ENCODE peak calls at places on chromosome 6, in nine cellular contexts. I is H1, N is spleen, O is HepG2, L is GM12878, D is stomach, A is Panc1, U is SK-N-SH, V is transverse colon. R is an unnamed sample. For H3K36me3, the result is how much of the 10 kb centered on the place peaks cover.

GRCh38 chr6:90183587-90184333 is 112.9 kb downstream of the BACH2 start:
- DNase-seq in A (no peak), L (no peak), I (no peak), V (no peak), N (no peak), D (no peak), U (no peak), O (no peak), R (no peak)

GRCh38 chr6:42226251-42227143 is 8.8 kb upstream of the MRPS10 start:
- DNase-seq in D (no peak), N (no peak), O (peak), A (peak), V (peak), L (no peak), U (no peak), I (peak), R (peak)

GRCh38 chr6:149961728-149962425 is 1.9 kb upstream of the ULBP1 start:
- DNase-seq in N (no peak), D (no peak), L (no peak), U (peak), A (no peak), V (no peak), O (no peak), I (no peak), R (no peak)

GRCh38 chr6:45923831-45924391 is 91.7 kb downstream of the CLIC5 start:
- DNase-seq in D (no peak), I (no peak), V (no peak), U (no peak), N (no peak), A (no peak), O (no peak), L (no peak), R (no peak)

GRCh38 chr6:166598441-166599138 is 12.1 kb upstream of the RAMACL start:
- DNase-seq in U (no peak), I (no peak), O (no peak), N (no peak), D (no peak), L (no peak), A (no peak), V (no peak), R (no peak)

GRCh38 chr6:43081043-43081442 is 4.9 kb downstream of the PTK7 start:
- DNase-seq in V (no peak), O (no peak), A (no peak), L (no peak), N (peak), U (no peak), D (no peak), I (no peak), R (no peak)

GRCh38 chr6:82589509-82590206 is 226.0 kb downstream of the TPBG start:
- DNase-seq in U (peak), N (no peak), V (no peak), D (no peak), A (no peak), L (peak), I (peak), O (peak), R (no peak)

GRCh38 chr6:98203170-98203806 is 631.1 kb upstream of the POU3F2 start:
- DNase-seq in I (no peak), D (no peak), V (no peak), O (no peak), U (no peak), N (no peak), A (no peak), L (no peak), R (no peak)

GRCh38 chr6:7185561-7185960 is 77.8 kb downstream of the RREB1 start:
- DNase-seq in V (no peak), N (no peak), U (no peak), L (no peak), O (no peak), A (no peak), I (no peak), D (no peak), R (no peak)

GRCh38 chr6:138287144-138287955 is 69.1 kb upstream of the PBOV1 start:
- DNase-seq in L (no peak), N (peak), V (peak), U (peak), D (peak), I (no peak), O (peak), A (peak), R (peak)

GRCh38 chr6:17968081-17968518 is 19.3 kb downstream of the KIF13A start:
- DNase-seq in U (no peak), O (no peak), D (no peak), A (no peak), I (no peak), L (no peak), N (no peak), V (no peak), R (no peak)

GRCh38 chr6:14072084-14072483 is 45.5 kb upstream of the CD83 start:
- DNase-seq in N (no peak), U (no peak), A (no peak), I (no peak), V (no peak), L (no peak), D (no peak), O (no peak), R (no peak)

GRCh38 chr6:130296854-130297253 is 69.0 kb upstream of the TMEM200A start:
- DNase-seq in A (no peak), D (no peak), O (peak), I (no peak), U (no peak), L (no peak), V (no peak), N (no peak), R (no peak)

GRCh38 chr6:26175428-26176181 is 88.4 kb downstream of the HFE start:
- DNase-seq in N (no peak), D (no peak), U (no peak), L (no peak), A (no peak), V (peak), O (peak), I (no peak), R (no peak)

GRCh38 chr6:144181639-144182038 is 31.3 kb downstream of the STX11 start:
- DNase-seq in V (no peak), D (no peak), O (no peak), U (no peak), I (no peak), A (no peak), N (no peak), L (no peak), R (no peak)

GRCh38 chr6:13455604-13456003 is 31.8 kb downstream of the GFOD1 start:
- DNase-seq in O (no peak), I (no peak), U (peak), A (no peak), D (no peak), L (no peak), V (no peak), N (no peak), R (no peak)

GRCh38 chr6:679282-679681 is 13.7 kb downstream of the EXOC2 start:
- DNase-seq in O (no peak), I (no peak), D (no peak), N (no peak), A (no peak), V (no peak), U (no peak), L (no peak), R (no peak)

GRCh38 chr6:14727494-14728395 is 518.1 kb upstream of the JARID2 start:
- DNase-seq in D (no peak), L (no peak), O (no peak), A (no peak), V (no peak), I (no peak), N (no peak), U (no peak), R (no peak)

GRCh38 chr6:144217797-144218196 is 67.3 kb upstream of the UTRN start:
- DNase-seq in U (no peak), N (no peak), D (no peak), O (no peak), A (no peak), V (no peak), I (no peak), L (no peak), R (no peak)

GRCh38 chr6:138726066-138727060 is 47.2 kb upstream of the CCDC28A start:
- DNase-seq in O (no peak), I (no peak), A (no peak), L (no peak), U (no peak), N (no peak), D (no peak), V (no peak), R (no peak)

GRCh38 chr6:84773431-84774173 is 9.2 kb upstream of the TBX18 start:
- DNase-seq in U (peak), L (no peak), V (no peak), O (no peak), A (no peak), I (no peak), N (peak), D (no peak), R (no peak)

GRCh38 chr6:3409699-3410384 is 47.0 kb downstream of the SLC22A23 start:
- DNase-seq in D (peak), N (no peak), V (peak), A (no peak), L (no peak), O (peak), I (no peak), U (no peak), R (peak)

GRCh38 chr6:1554241-1554880 is 55.4 kb upstream of the FOXC1 start:
- DNase-seq in A (no peak), O (no peak), N (no peak), L (peak), D (no peak), V (no peak), I (no peak), U (no peak), R (no peak)

GRCh38 chr6:108850669-108851467 is 2.6 kb downstream of the ARMC2 start:
- DNase-seq in N (peak), U (no peak), I (no peak), V (no peak), A (no peak), O (peak), L (no peak), D (no peak), R (no peak)

GRCh38 chr6:195861-196360 is 96.4 kb upstream of the DUSP22 start:
- DNase-seq in A (no peak), I (no peak), D (no peak), O (no peak), V (no peak), U (no peak), L (no peak), N (no peak), R (no peak)

GRCh38 chr6:8193541-8193940 is 91.2 kb upstream of the EEF1E1 start:
- DNase-seq in A (no peak), I (no peak), D (no peak), L (no peak), O (no peak), V (no peak), U (no peak), N (no peak), R (no peak)

GRCh38 chr6:152240436-152240835 is 396.7 kb downstream of the SYNE1 start:
- DNase-seq in U (no peak), A (no peak), I (no peak), L (no peak), V (no peak), N (no peak), O (no peak), D (no peak), R (no peak)

GRCh38 chr6:152232494-152233151 is 404.5 kb downstream of the SYNE1 start:
- DNase-seq in A (no peak), V (no peak), N (no peak), L (no peak), D (no peak), I (no peak), U (peak), O (peak), R (no peak)

GRCh38 chr6:152233547-152234320 is 403.4 kb downstream of the SYNE1 start:
- DNase-seq in V (no peak), D (no peak), A (no peak), U (no peak), L (no peak), I (no peak), O (no peak), N (no peak), R (no peak)

GRCh38 chr6:152240983-152241766 is 396.0 kb downstream of the SYNE1 start:
- DNase-seq in U (no peak), N (no peak), L (no peak), D (no peak), A (no peak), O (peak), V (no peak), I (no peak), R (no peak)

GRCh38 chr6:152236370-152237097 is 400.6 kb downstream of the SYNE1 start:
- DNase-seq in A (no peak), I (no peak), L (no peak), N (no peak), O (no peak), V (no peak), U (no peak), D (no peak), R (no peak)
- H3K36me3 ChIP-seq in A (under half), I (under half), L (under half), N (half or more), O (under half), V (under half), U (half or more), D (half or more), R (under half)

GRCh38 chr6:142746524-142746923 is 198.5 kb downstream of the HIVEP2 start:
- DNase-seq in U (peak), A (no peak), O (peak), L (no peak), N (no peak), I (no peak), V (no peak), D (no peak), R (no peak)

GRCh38 chr6:142740449-142740848 is 204.5 kb downstream of the HIVEP2 start:
- DNase-seq in U (no peak), N (no peak), D (no peak), V (no peak), L (no peak), I (no peak), A (no peak), O (no peak), R (no peak)

GRCh38 chr6:142749556-142749955 is 195.4 kb downstream of the HIVEP2 start:
- DNase-seq in A (no peak), D (no peak), N (no peak), I (no peak), U (no peak), V (no peak), O (no peak), L (no peak), R (no peak)

GRCh38 chr6:142744836-142745235 is 200.1 kb downstream of the HIVEP2 start:
- DNase-seq in O (no peak), I (no peak), L (no peak), U (no peak), N (no peak), A (no peak), V (no peak), D (no peak), R (no peak)
- TF ChIP-seq POLR2AphosphoS5 in O (no peak), I (no peak), L (no peak), U (no peak), N (no peak), A (no peak), V (no peak), D (no peak), R (no peak)

DNA sequence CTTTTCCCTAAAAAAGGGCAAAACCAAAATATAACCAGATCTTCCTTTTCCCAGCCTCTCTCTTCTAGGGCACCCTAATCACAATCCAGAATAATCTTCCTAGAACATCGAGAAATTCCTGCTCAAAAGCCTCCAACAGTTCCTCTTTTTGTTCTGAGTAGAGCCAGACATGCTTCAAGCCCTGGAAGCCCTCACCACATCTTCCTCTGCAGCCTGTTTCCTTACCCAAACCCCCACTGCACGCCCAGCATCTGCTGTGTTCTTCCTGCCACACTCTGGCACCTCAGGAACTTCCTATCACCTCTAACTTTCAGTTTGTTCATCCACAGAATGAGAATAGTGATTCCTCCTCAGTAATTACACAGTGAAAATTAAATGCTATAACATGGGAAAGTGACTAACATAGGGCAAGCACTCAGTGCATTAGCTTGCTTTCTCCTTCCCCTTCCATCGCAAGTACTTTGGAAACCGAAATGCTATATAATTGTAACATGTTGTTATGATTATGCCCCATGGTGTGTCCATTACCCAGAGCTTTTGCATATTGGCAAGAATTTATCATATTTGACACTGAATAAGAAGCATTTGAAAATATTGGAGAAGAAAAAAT is 26.3 kb downstream of the C6orf89 start:
- DNase-seq in L (peak), A (no peak), O (no peak), D (no peak), N (no peak), U (no peak), V (no peak), I (no peak), R (no peak)
- H3K27ac ChIP-seq in L (peak), A (peak), O (no peak), D (no peak), N (peak), U (peak), V (no peak), I (no peak), R (peak)

GRCh38 chr6:34239893-34240292 is 3.2 kb downstream of the HMGA1 start:
- DNase-seq in O (no peak), U (no peak), V (no peak), D (no peak), A (no peak), L (no peak), N (peak), I (no peak), R (no peak)

GRCh38 chr6:34239240-34239825 is 2.7 kb downstream of the HMGA1 start:
- DNase-seq in L (no peak), I (no peak), U (no peak), O (no peak), A (no peak), V (no peak), D (no peak), N (peak), R (no peak)

GRCh38 chr6:34237316-34237721 is 646 bp downstream of the HMGA1 start:
- DNase-seq in L (no peak), V (no peak), N (no peak), A (no peak), O (no peak), D (no peak), U (peak), I (no peak), R (no peak)

GRCh38 chr6:34237722-34238506 is 1.2 kb downstream of the HMGA1 start:
- DNase-seq in D (no peak), L (no peak), A (no peak), V (peak), N (peak), I (no peak), U (peak), O (peak), R (no peak)

GRCh38 chr6:34238507-34239239 is 2.0 kb downstream of the HMGA1 start:
- DNase-seq in D (no peak), A (no peak), U (peak), I (no peak), O (no peak), V (no peak), N (peak), L (no peak), R (no peak)
- H3K36me3 ChIP-seq in D (under half), A (under half), U (under half), I (under half), O (under half), V (under half), N (under half), L (under half), R (under half)

GRCh38 chr6:55541024-55541423 is 38.0 kb downstream of the HMGCLL1 start:
- DNase-seq in U (no peak), O (no peak), L (no peak), I (no peak), N (no peak), V (no peak), D (no peak), A (no peak), R (no peak)

GRCh38 chr6:55543633-55544309 is 35.2 kb downstream of the HMGCLL1 start:
- DNase-seq in O (peak), A (no peak), D (no peak), V (no peak), I (no peak), U (no peak), L (no peak), N (no peak), R (no peak)

GRCh38 chr6:55545791-55546190 is 33.2 kb downstream of the HMGCLL1 start:
- DNase-seq in I (no peak), V (no peak), N (no peak), O (no peak), L (no peak), A (no peak), D (no peak), U (no peak), R (no peak)
- TF ChIP-seq POLR2AphosphoS5 in I (no peak), V (no peak), N (no peak), O (no peak), L (no peak), A (no peak), D (no peak), U (no peak), R (no peak)

GRCh38 chr6:37818536-37819176 is 871 bp upstream of the ZFAND3 start:
- DNase-seq in V (peak), U (peak), N (peak), O (peak), A (peak), I (peak), D (peak), L (no peak), R (peak)
- H3K27ac ChIP-seq in V (peak), U (peak), N (peak), O (peak), A (peak), I (peak), D (peak), L (peak), R (peak)

GRCh38 chr6:27478141-27478705 is 5.3 kb upstream of the ZNF184 start:
- DNase-seq in N (no peak), I (no peak), V (no peak), D (no peak), A (no peak), U (no peak), L (no peak), O (no peak), R (no peak)
- H3K36me3 ChIP-seq in N (under half), I (under half), V (under half), D (under half), A (under half), U (under half), L (under half), O (under half), R (under half)

DNA sequence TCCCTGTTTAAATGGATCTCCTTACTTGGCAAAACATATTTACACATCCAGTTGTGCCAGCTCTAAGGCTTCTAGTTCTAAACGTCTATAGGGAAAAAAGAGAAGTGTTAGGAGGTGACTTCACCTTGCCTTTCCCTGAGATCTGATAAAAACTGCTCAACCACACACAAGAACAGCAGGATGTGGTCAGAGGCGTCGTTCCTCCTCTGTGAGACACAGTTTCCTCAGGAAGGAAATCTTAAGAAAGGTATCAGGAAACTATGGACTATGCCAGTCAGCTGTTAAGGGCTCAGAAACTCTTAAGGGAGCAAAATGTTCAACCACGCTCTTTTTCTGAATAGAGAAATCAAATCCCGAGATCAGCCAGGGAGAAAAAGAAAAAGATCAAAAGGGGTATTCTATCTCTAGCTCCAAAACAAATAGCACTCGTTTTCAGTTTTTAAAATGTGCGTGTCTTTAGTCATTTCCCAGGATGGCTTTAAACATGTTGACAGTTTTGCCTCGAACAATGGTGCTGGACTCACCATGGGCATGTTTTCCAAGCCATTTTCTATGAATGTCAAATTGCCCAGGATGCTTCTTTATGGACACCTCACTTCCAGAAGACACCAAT is 154.5 kb downstream of the HACE1 start:
- DNase-seq in V (peak), A (peak), I (no peak), D (no peak), N (no peak), U (no peak), O (no peak), L (no peak), R (no peak)
- TF ChIP-seq POLR2AphosphoS5 in V (no peak), A (no peak), I (no peak), D (peak), N (no peak), U (no peak), O (no peak), L (no peak), R (peak)